ENCODE peak calls at places on chromosomes 11 and 22, in eight cellular contexts. One of them, this sample, is unnamed.

GRCh38 chr22:29309332-29310064 is 3.0 kb downstream of the GAS2L1 start:
- DNase-seq in erythroblast: peak
- DNase-seq in A549: no peak
- DNase-seq in heart left ventricle: peak
- DNase-seq in body of pancreas: peak
- DNase-seq in uterus: no peak
- DNase-seq in spleen: peak
- DNase-seq in adrenal gland: peak
- DNase-seq in this sample: no peak

GRCh38 chr11:123517559-123518364 is 87.7 kb downstream of the GRAMD1B start:
- DNase-seq in heart left ventricle: no peak
- DNase-seq in spleen: no peak
- DNase-seq in uterus: no peak
- DNase-seq in erythroblast: no peak
- DNase-seq in A549: no peak
- DNase-seq in adrenal gland: no peak
- DNase-seq in body of pancreas: no peak
- DNase-seq in this sample: no peak

GRCh38 chr11:72328366-72329224 is 84.6 kb upstream of the PHOX2A start:
- DNase-seq in adrenal gland: no peak
- DNase-seq in erythroblast: no peak
- DNase-seq in heart left ventricle: no peak
- DNase-seq in A549: no peak
- DNase-seq in spleen: no peak
- DNase-seq in uterus: peak
- DNase-seq in body of pancreas: no peak
- DNase-seq in this sample: no peak

GRCh38 chr22:38868886-38869381 is 3.1 kb downstream of the CBX6 start:
- DNase-seq in body of pancreas: peak
- DNase-seq in erythroblast: peak
- DNase-seq in spleen: peak
- DNase-seq in A549: peak
- DNase-seq in adrenal gland: peak
- DNase-seq in heart left ventricle: peak
- DNase-seq in uterus: peak
- DNase-seq in this sample: peak

GRCh38 chr11:75954039-75954438 is 139.0 kb downstream of the UVRAG start:
- DNase-seq in erythroblast: no peak
- DNase-seq in uterus: no peak
- DNase-seq in body of pancreas: no peak
- DNase-seq in spleen: no peak
- DNase-seq in heart left ventricle: no peak
- DNase-seq in A549: no peak
- DNase-seq in adrenal gland: no peak
- DNase-seq in this sample: no peak

GRCh38 chr11:23947883-23948282 is 549.0 kb upstream of the LUZP2 start:
- DNase-seq in spleen: no peak
- DNase-seq in erythroblast: no peak
- DNase-seq in body of pancreas: no peak
- DNase-seq in A549: no peak
- DNase-seq in heart left ventricle: no peak
- DNase-seq in uterus: no peak
- DNase-seq in adrenal gland: no peak
- DNase-seq in this sample: no peak

GRCh38 chr11:76005746-76006145 is 190.7 kb downstream of the UVRAG start:
- DNase-seq in spleen: no peak
- DNase-seq in uterus: no peak
- DNase-seq in body of pancreas: no peak
- DNase-seq in adrenal gland: no peak
- DNase-seq in erythroblast: no peak
- DNase-seq in A549: no peak
- DNase-seq in heart left ventricle: no peak
- DNase-seq in this sample: no peak

GRCh38 chr11:76598426-76598839 is 72.1 kb downstream of the LRRC32 start:
- DNase-seq in A549: peak
- DNase-seq in spleen: no peak
- DNase-seq in uterus: peak
- DNase-seq in heart left ventricle: no peak
- DNase-seq in adrenal gland: peak
- DNase-seq in body of pancreas: no peak
- DNase-seq in erythroblast: peak
- DNase-seq in this sample: no peak

GRCh38 chr22:30370681-30371080 is 13.9 kb downstream of the CCDC157 start:
- DNase-seq in heart left ventricle: no peak
- DNase-seq in spleen: no peak
- DNase-seq in uterus: no peak
- DNase-seq in A549: no peak
- DNase-seq in body of pancreas: no peak
- DNase-seq in erythroblast: no peak
- DNase-seq in adrenal gland: no peak
- DNase-seq in this sample: no peak

GRCh38 chr22:30947163-30947820 is 21.3 kb downstream of the MORC2 start:
- DNase-seq in heart left ventricle: peak
- DNase-seq in uterus: no peak
- DNase-seq in erythroblast: no peak
- DNase-seq in spleen: no peak
- DNase-seq in body of pancreas: no peak
- DNase-seq in adrenal gland: no peak
- DNase-seq in A549: no peak
- DNase-seq in this sample: no peak

GRCh38 chr11:92752122-92752521 is 217.3 kb upstream of the MTNR1B start:
- DNase-seq in uterus: no peak
- DNase-seq in body of pancreas: no peak
- DNase-seq in A549: no peak
- DNase-seq in erythroblast: no peak
- DNase-seq in spleen: no peak
- DNase-seq in adrenal gland: no peak
- DNase-seq in heart left ventricle: no peak
- DNase-seq in this sample: no peak

GRCh38 chr11:92751594-92751993 is 217.9 kb upstream of the MTNR1B start:
- DNase-seq in erythroblast: no peak
- DNase-seq in body of pancreas: peak
- DNase-seq in uterus: no peak
- DNase-seq in spleen: no peak
- DNase-seq in adrenal gland: no peak
- DNase-seq in heart left ventricle: no peak
- DNase-seq in A549: no peak
- DNase-seq in this sample: no peak

GRCh38 chr11:92753161-92753560 is 216.3 kb upstream of the MTNR1B start:
- DNase-seq in A549: no peak
- DNase-seq in uterus: no peak
- DNase-seq in erythroblast: no peak
- DNase-seq in adrenal gland: no peak
- DNase-seq in heart left ventricle: no peak
- DNase-seq in spleen: no peak
- DNase-seq in body of pancreas: no peak
- DNase-seq in this sample: no peak

GRCh38 chr11:92745186-92745585 is 224.3 kb upstream of the MTNR1B start:
- DNase-seq in body of pancreas: no peak
- DNase-seq in A549: no peak
- DNase-seq in heart left ventricle: no peak
- DNase-seq in adrenal gland: no peak
- DNase-seq in spleen: no peak
- DNase-seq in erythroblast: no peak
- DNase-seq in uterus: no peak
- DNase-seq in this sample: no peak

GRCh38 chr11:92750794-92751193 is 218.7 kb upstream of the MTNR1B start:
- DNase-seq in body of pancreas: no peak
- DNase-seq in adrenal gland: no peak
- DNase-seq in heart left ventricle: no peak
- DNase-seq in spleen: no peak
- DNase-seq in A549: no peak
- DNase-seq in erythroblast: no peak
- DNase-seq in uterus: no peak
- DNase-seq in this sample: no peak
- TF ChIP-seq POLR2A in body of pancreas: no peak
- TF ChIP-seq POLR2A in adrenal gland: no peak
- TF ChIP-seq POLR2A in heart left ventricle: no peak
- TF ChIP-seq POLR2A in spleen: no peak
- TF ChIP-seq POLR2A in A549: no peak
- TF ChIP-seq POLR2A in erythroblast: no peak
- TF ChIP-seq POLR2A in uterus: no peak
- TF ChIP-seq POLR2A in this sample: no peak

GRCh38 chr11:35377262-35377661 is 42.1 kb downstream of the SLC1A2 start:
- DNase-seq in body of pancreas: no peak
- DNase-seq in heart left ventricle: no peak
- DNase-seq in A549: no peak
- DNase-seq in spleen: no peak
- DNase-seq in erythroblast: no peak
- DNase-seq in adrenal gland: no peak
- DNase-seq in uterus: no peak
- DNase-seq in this sample: no peak
- TF ChIP-seq POLR2A in body of pancreas: no peak
- TF ChIP-seq POLR2A in heart left ventricle: no peak
- TF ChIP-seq POLR2A in A549: no peak
- TF ChIP-seq POLR2A in spleen: no peak
- TF ChIP-seq POLR2A in erythroblast: no peak
- TF ChIP-seq POLR2A in adrenal gland: no peak
- TF ChIP-seq POLR2A in uterus: no peak
- TF ChIP-seq POLR2A in this sample: no peak

GRCh38 chr11:69014084-69014935 is 1.3 kb upstream of the MRGPRF start:
- DNase-seq in uterus: peak
- DNase-seq in body of pancreas: no peak
- DNase-seq in erythroblast: no peak
- DNase-seq in adrenal gland: no peak
- DNase-seq in heart left ventricle: peak
- DNase-seq in spleen: peak
- DNase-seq in A549: no peak
- DNase-seq in this sample: no peak
- TF ChIP-seq POLR2A in uterus: peak
- TF ChIP-seq POLR2A in body of pancreas: no peak
- TF ChIP-seq POLR2A in erythroblast: no peak
- TF ChIP-seq POLR2A in adrenal gland: no peak
- TF ChIP-seq POLR2A in heart left ventricle: no peak
- TF ChIP-seq POLR2A in spleen: no peak
- TF ChIP-seq POLR2A in A549: no peak
- TF ChIP-seq POLR2A in this sample: no peak

GRCh38 chr11:118264568-118265470 is 722 bp upstream of the MPZL2 start:
- DNase-seq in heart left ventricle: no peak
- DNase-seq in body of pancreas: no peak
- DNase-seq in erythroblast: no peak
- DNase-seq in adrenal gland: no peak
- DNase-seq in A549: no peak
- DNase-seq in uterus: no peak
- DNase-seq in spleen: no peak
- DNase-seq in this sample: no peak

GRCh38 chr11:118265954-118266353 is 1.9 kb upstream of the MPZL2 start:
- DNase-seq in uterus: peak
- DNase-seq in body of pancreas: peak
- DNase-seq in A549: no peak
- DNase-seq in adrenal gland: peak
- DNase-seq in spleen: no peak
- DNase-seq in erythroblast: no peak
- DNase-seq in heart left ventricle: peak
- DNase-seq in this sample: no peak

GRCh38 chr11:118263109-118263508 is 988 bp downstream of the MPZL2 start:
- DNase-seq in spleen: no peak
- DNase-seq in erythroblast: no peak
- DNase-seq in body of pancreas: no peak
- DNase-seq in heart left ventricle: no peak
- DNase-seq in A549: no peak
- DNase-seq in adrenal gland: no peak
- DNase-seq in uterus: no peak
- DNase-seq in this sample: no peak

GRCh38 chr11:118267486-118267885 is 3.4 kb upstream of the MPZL2 start:
- DNase-seq in erythroblast: no peak
- DNase-seq in heart left ventricle: no peak
- DNase-seq in uterus: no peak
- DNase-seq in spleen: no peak
- DNase-seq in A549: no peak
- DNase-seq in body of pancreas: no peak
- DNase-seq in adrenal gland: no peak
- DNase-seq in this sample: no peak

DNA sequence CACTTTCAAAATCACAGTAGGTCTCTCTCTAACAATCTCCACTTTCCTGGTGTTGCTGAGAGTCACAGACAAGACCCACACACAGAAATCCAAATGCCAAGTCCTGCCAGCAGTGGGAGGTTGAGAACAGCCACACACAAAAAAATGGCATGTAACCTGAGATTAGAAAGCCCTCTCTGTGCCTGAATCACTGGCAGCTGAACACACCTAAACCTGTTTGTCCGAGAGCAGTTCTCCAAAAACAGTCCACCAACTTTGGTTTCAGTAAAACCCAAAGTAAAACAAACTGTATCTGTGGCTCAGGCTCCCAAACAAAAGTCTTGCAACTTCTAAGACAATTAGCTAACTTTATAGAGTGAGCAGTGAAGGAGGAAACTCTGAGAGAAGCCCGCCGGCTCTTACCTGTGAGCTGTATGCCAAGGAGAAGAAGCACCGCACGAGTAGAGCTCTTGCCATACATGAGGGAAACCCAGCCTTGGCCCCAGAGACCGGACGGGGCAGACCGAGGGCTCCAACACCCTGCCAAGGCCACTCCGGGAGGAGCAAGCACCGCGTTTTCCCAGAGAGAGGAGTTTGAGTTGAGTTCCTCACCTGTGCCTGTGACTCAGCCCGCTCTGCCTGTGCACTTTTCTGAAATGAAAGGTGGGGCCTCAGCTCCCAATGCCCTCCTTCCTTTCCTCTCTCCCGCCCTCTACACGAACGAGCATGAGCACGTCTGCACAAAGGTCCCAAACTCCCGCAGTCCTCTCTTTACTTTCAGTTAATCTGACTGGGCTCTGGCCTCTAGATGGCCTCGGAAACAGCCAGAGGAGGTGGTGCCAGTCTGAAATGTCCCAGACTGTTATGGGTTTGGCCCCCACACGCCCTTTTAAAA is at the start of gene MPZL2:
- DNase-seq in adrenal gland: peak
- DNase-seq in erythroblast: no peak
- DNase-seq in spleen: peak
- DNase-seq in uterus: no peak
- DNase-seq in A549: no peak
- DNase-seq in body of pancreas: peak
- DNase-seq in heart left ventricle: peak
- DNase-seq in this sample: no peak
- TF ChIP-seq POLR2A in adrenal gland: no peak
- TF ChIP-seq POLR2A in erythroblast: no peak
- TF ChIP-seq POLR2A in spleen: no peak
- TF ChIP-seq POLR2A in uterus: peak
- TF ChIP-seq POLR2A in A549: no peak
- TF ChIP-seq POLR2A in body of pancreas: peak
- TF ChIP-seq POLR2A in heart left ventricle: no peak
- TF ChIP-seq POLR2A in this sample: no peak

DNA sequence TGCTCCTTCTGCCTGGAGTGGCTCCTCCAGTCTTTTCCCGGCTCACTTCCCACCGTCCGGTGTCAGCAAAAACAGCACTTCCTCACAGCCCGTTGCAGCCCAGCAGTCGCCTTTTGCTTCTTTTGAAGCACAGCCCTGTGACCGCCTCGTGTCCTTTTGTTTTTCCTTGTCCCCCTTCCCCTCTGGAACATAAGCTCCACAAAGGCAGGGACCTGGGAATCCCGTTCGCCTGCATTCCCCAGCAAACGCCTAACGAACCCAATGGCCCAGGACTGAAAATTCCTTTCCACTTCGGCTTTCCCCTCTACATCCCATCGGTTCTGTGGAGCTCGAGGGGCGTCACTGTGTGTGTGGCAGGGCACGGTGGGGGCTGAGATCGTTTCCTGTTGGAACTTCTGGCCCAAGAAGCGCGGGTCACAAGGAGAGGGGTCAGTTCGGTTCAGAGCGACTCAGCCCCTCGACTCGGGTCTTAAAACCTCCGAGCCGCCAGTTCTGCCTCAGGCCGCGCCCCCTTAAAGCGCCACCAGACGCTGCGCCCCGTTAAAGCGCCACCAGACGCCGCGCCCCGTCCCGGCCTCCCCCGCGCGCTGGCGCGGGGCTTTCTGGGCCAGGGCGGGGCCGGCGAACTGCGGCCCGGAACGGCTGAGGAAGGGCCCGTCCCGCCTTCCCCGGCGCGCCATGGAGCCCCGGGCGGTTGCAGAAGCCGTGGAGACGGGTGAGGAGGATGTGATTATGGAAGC is 839 bp downstream of the RIC8A start:
- DNase-seq in erythroblast: peak
- DNase-seq in A549: peak
- DNase-seq in spleen: peak
- DNase-seq in adrenal gland: peak
- DNase-seq in uterus: peak
- DNase-seq in heart left ventricle: peak
- DNase-seq in body of pancreas: peak
- DNase-seq in this sample: peak
- TF ChIP-seq POLR2A in erythroblast: peak
- TF ChIP-seq POLR2A in A549: peak
- TF ChIP-seq POLR2A in spleen: peak
- TF ChIP-seq POLR2A in adrenal gland: peak
- TF ChIP-seq POLR2A in uterus: peak
- TF ChIP-seq POLR2A in heart left ventricle: peak
- TF ChIP-seq POLR2A in body of pancreas: peak
- TF ChIP-seq POLR2A in this sample: peak